ENCODE peak calls at places on chromosomes 7 and 10, in ten cellular contexts. U, R, W, I, L, B, J, Y, E and Z are unnamed samples.

GRCh38 chr7:93516834-93517233 is 57.7 kb downstream of the CALCR start:
- DNase-seq in U (peak; percentile 65), Y (no peak), R (no peak), I (no peak), W (no peak), B (no peak), L (no peak), E (no peak), J (no peak), Z (no peak)

GRCh38 chr7:80623465-80624252 is 14.8 kb upstream of the CD36 start:
- DNase-seq in J (no peak), I (peak; percentile 54), E (peak; percentile 18), W (no peak), L (no peak), Y (no peak), B (peak; percentile 21), U (no peak), R (no peak), Z (no peak)

GRCh38 chr10:74234569-74234968 is 83.5 kb downstream of the ADK start:
- DNase-seq in E (no peak), R (peak; percentile 33), W (no peak), L (no peak), B (no peak), J (peak; percentile 54), U (no peak), I (no peak), Y (peak; percentile 20), Z (peak; percentile 70)

GRCh38 chr10:58554316-58554715 is 41.6 kb downstream of the BICC1 start:
- DNase-seq in U (no peak), E (no peak), J (peak; percentile 52), W (peak; percentile 37), B (no peak), I (peak; percentile 32), L (peak; percentile 35), Y (no peak), R (no peak), Z (no peak)

GRCh38 chr7:102119213-102119651 is 167.4 kb upstream of the SH2B2 start:
- DNase-seq in R (peak; percentile 15), E (no peak), I (peak; percentile 64), J (no peak), L (no peak), U (no peak), W (peak; percentile 37), Y (no peak), B (no peak), Z (no peak)

GRCh38 chr10:77511498-77512218 is 126.0 kb downstream of the KCNMA1 start:
- DNase-seq in R (no peak), Y (no peak), E (peak; percentile 21), B (peak; percentile 52), U (no peak), I (no peak), W (no peak), J (no peak), L (no peak), Z (no peak)

GRCh38 chr7:44891372-44891771 is 6.0 kb upstream of the PURB start:
- DNase-seq in U (no peak), B (no peak), L (no peak), W (no peak), Y (peak; percentile 79), I (no peak), E (no peak), R (no peak), J (no peak), Z (no peak)

GRCh38 chr7:33143996-33144718 is 14.8 kb downstream of the BBS9 start:
- DNase-seq in L (peak; percentile 59), R (peak; percentile 57), J (peak; percentile 6), Y (no peak), B (no peak), I (peak; percentile 24), W (peak; percentile 86), E (no peak), U (peak; percentile 70), Z (no peak)

GRCh38 chr10:90964781-90965462 is 44.0 kb upstream of the ANKRD1 start:
- DNase-seq in L (no peak), Y (no peak), I (no peak), J (peak; percentile 22), E (no peak), B (no peak), U (no peak), R (no peak), W (peak; percentile 21), Z (no peak)

DNA sequence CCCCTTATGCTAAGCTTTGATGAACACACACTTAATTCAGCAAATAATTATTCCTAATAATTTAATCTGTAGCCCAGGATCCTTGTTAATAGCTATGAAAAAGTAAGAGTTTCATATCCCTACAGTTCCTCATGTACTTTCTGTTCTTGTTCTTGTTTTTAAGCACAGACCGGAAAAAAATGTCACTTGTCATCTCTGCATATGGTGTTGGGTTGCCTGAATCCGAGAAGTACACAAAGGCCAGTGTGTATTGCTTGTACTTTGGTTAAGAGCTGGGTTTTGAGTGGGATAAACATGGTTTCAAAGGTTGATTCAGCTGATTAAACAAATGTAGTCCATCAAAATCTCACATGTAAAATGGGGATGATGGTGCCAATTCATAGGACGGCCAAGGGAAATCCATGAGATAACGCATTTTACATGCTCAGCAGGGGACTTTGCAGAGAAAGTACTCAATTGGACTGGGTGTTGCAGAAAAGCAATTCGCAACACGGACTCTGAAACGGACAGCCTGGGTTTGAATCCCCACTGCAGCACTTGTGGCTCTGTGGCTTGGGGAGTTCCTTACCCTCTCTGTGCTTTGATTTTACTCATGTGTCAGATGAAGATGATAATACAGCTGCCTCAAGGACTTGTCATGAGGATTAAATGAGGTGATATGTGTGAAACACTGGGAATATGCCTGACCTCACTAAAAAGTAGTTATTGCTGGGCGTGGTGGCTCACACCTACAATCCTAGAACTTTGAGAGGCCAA is 71.7 kb downstream of the MAP3K8 start:
- DNase-seq in I (no peak), W (no peak), L (no peak), J (no peak), B (no peak), Y (no peak), R (no peak), U (no peak), E (no peak), Z (peak; percentile 82)
- H3K4me2 ChIP-seq in I (no peak overlapping the region), W (no peak overlapping the region), L (no peak overlapping the region), J (no peak overlapping the region), B (no peak overlapping the region), Y (no peak overlapping the region), R (no peak overlapping the region), U (no peak overlapping the region), E (no peak overlapping the region), Z (peak overlapping the region; percentile 67)

DNA sequence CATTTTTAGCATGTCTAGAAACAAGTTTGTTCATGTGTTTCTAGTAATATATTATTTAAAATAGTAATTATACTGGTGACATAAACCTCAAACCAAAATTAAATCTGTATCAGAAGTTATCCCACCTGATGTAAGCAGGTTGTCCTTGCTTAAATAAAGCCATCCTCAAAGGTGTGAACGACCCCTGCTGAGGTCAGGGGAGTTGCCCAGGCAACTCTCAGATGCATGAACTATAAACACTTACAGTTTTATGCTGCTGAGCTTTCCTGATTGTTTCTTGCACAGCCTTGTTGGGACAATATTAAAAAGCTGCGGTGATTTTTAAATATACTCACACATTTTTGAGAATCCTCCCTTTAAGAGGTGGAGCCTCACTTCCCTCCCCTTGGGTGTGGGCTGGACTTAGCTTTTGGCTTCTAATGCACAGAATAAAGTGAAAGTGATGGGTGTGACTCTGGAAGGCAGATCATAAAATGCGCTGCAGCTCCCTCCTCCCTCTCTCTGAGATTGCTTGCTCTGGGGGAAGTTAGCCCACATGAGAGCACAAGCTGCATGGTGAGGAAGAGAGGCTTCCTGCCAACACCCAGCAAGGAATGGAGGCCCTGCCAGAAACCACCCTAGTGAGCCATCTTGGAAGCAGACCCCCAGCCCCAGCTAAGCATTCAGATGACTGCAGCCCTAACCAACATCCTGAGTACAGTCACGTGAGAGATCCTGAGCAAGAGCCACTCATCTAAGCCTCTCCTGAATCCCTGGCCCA is 152.7 kb downstream of the SKIDA1 start:
- DNase-seq in L (peak; percentile 78), I (peak; percentile 77), W (peak; percentile 95), E (no peak), U (peak; percentile 30), B (peak; percentile 34), Y (peak; percentile 27), R (peak; percentile 92), J (peak; percentile 93), Z (peak; percentile 69)
- H3K27ac ChIP-seq in L (peak overlapping the region; percentile 34), I (no peak overlapping the region), W (peak overlapping the region; percentile 71), E (no peak overlapping the region), U (no peak overlapping the region), B (no peak overlapping the region), Y (no peak overlapping the region), R (peak overlapping the region; percentile 59), J (peak overlapping the region; percentile 43), Z (no peak overlapping the region)

GRCh38 chr7:22190736-22191135 is 166.2 kb downstream of the RAPGEF5 start:
- DNase-seq in Y (no peak), J (no peak), L (no peak), I (no peak), W (no peak), R (no peak), E (no peak), U (no peak), B (no peak), Z (no peak)
- H3K4me2 ChIP-seq in Y (no peak overlapping the region), J (no peak overlapping the region), L (no peak overlapping the region), I (no peak overlapping the region), W (no peak overlapping the region), R (no peak overlapping the region), E (no peak overlapping the region), U (no peak overlapping the region), B (peak overlapping the region; percentile 12), Z (no peak overlapping the region)

GRCh38 chr10:113199459-113199858 is 249.4 kb downstream of the TCF7L2 start:
- DNase-seq in E (no peak), W (peak; percentile 83), R (peak; percentile 75), I (peak; percentile 36), J (peak; percentile 72), B (no peak), U (no peak), L (no peak), Y (no peak), Z (no peak)
- H3K27ac ChIP-seq in E (no peak overlapping the region), W (no peak overlapping the region), R (no peak overlapping the region), I (no peak overlapping the region), J (peak overlapping the region; percentile 17), B (no peak overlapping the region), U (no peak overlapping the region), L (no peak overlapping the region), Y (no peak overlapping the region), Z (no peak overlapping the region)

GRCh38 chr7:104966022-104966421 is 48.0 kb upstream of the KMT2E start:
- DNase-seq in W (no peak), Y (no peak), B (no peak), E (no peak), L (no peak), U (no peak), J (no peak), I (no peak), R (no peak), Z (no peak)

GRCh38 chr7:104969183-104969582 is 44.8 kb upstream of the KMT2E start:
- DNase-seq in Y (no peak), R (no peak), U (no peak), J (no peak), E (no peak), I (no peak), B (no peak), L (no peak), W (no peak), Z (no peak)

GRCh38 chr7:104968648-104969047 is 45.4 kb upstream of the KMT2E start:
- DNase-seq in B (no peak), W (no peak), I (no peak), L (no peak), Y (no peak), J (no peak), R (no peak), E (no peak), U (no peak), Z (no peak)

GRCh38 chr7:104967595-104967994 is 46.4 kb upstream of the KMT2E start:
- DNase-seq in B (no peak), U (no peak), E (no peak), I (no peak), Y (no peak), W (peak; percentile 92), L (no peak), R (peak; percentile 70), J (peak; percentile 61), Z (no peak)

GRCh38 chr7:104967088-104967487 is 46.9 kb upstream of the KMT2E start:
- DNase-seq in Y (no peak), B (no peak), R (peak; percentile 58), U (no peak), E (no peak), I (no peak), J (peak; percentile 69), L (no peak), W (no peak), Z (no peak)
- H3K4me2 ChIP-seq in Y (no peak overlapping the region), B (no peak overlapping the region), R (no peak overlapping the region), U (no peak overlapping the region), E (no peak overlapping the region), I (no peak overlapping the region), J (no peak overlapping the region), L (no peak overlapping the region), W (no peak overlapping the region), Z (no peak overlapping the region)